ENCODE peak calls at places on chromosomes 16 and 17, in ten cellular contexts. R, B, J, A, E, M, H, C, D and Q are unnamed samples.

GRCh38 chr16:17076121-17076757 is 394.5 kb downstream of the XYLT1 start:
- DNase-seq in R (no peak), B (peak; percentile 8), J (no peak), A (no peak), E (no peak), M (no peak), H (no peak), C (no peak), D (no peak), Q (no peak)

GRCh38 chr17:83181991-83182619 is 102.7 kb downstream of the METRNL start:
- DNase-seq in R (no peak), B (no peak), J (peak; percentile 6), A (no peak), E (no peak), M (no peak), H (peak; percentile 44), C (no peak), D (no peak), Q (no peak)

GRCh38 chr16:11208916-11209665 is 46.9 kb downstream of the SOCS1 start:
- DNase-seq in R (no peak), B (no peak), J (no peak), A (no peak), E (no peak), M (no peak), H (peak; percentile 57), C (no peak), D (no peak), Q (no peak)

GRCh38 chr17:74659898-74660297 is 36.4 kb upstream of the CD300E start:
- DNase-seq in R (no peak), B (no peak), J (no peak), A (no peak), E (no peak), M (no peak), H (no peak), C (no peak), D (no peak), Q (no peak)

GRCh38 chr16:70395345-70395901 is 43.5 kb downstream of the ST3GAL2 start:
- DNase-seq in R (peak; percentile 32), B (peak; percentile 22), J (peak; percentile 58), A (no peak), E (peak; percentile 76), M (peak; percentile 42), H (peak; percentile 91), C (no peak), D (peak; percentile 87), Q (peak; percentile 15)

GRCh38 chr17:82213251-82214011 is 789 bp upstream of the CCDC57 start:
- DNase-seq in R (no peak), B (peak; percentile 89), J (peak; percentile 42), A (peak; percentile 45), E (no peak), M (peak; percentile 69), H (peak; percentile 100), C (peak; percentile 61), D (peak; percentile 66), Q (peak; percentile 80)

GRCh38 chr16:21130811-21131210 is 19.8 kb downstream of the DNAH3 start:
- DNase-seq in R (no peak), B (no peak), J (no peak), A (no peak), E (no peak), M (no peak), H (no peak), C (no peak), D (no peak), Q (no peak)

GRCh38 chr16:54326266-54326662 is 39.7 kb upstream of the IRX3 start:
- DNase-seq in R (peak; percentile 24), B (no peak), J (no peak), A (no peak), E (no peak), M (no peak), H (peak; percentile 86), C (no peak), D (no peak), Q (no peak)

GRCh38 chr16:27270389-27270788 is 1.8 kb upstream of the NSMCE1 start:
- DNase-seq in R (no peak), B (no peak), J (no peak), A (no peak), E (no peak), M (no peak), H (no peak), C (no peak), D (no peak), Q (no peak)

GRCh38 chr16:27275394-27275793 is 6.8 kb upstream of the NSMCE1 start:
- DNase-seq in R (no peak), B (no peak), J (no peak), A (no peak), E (no peak), M (no peak), H (no peak), C (no peak), D (no peak), Q (no peak)

GRCh38 chr16:27273330-27273669 is 4.7 kb upstream of the NSMCE1 start:
- DNase-seq in R (no peak), B (no peak), J (no peak), A (no peak), E (no peak), M (no peak), H (no peak), C (no peak), D (no peak), Q (no peak)

GRCh38 chr16:27272076-27272475 is 3.5 kb upstream of the NSMCE1 start:
- DNase-seq in R (no peak), B (no peak), J (no peak), A (no peak), E (no peak), M (no peak), H (no peak), C (no peak), D (no peak), Q (no peak)

DNA sequence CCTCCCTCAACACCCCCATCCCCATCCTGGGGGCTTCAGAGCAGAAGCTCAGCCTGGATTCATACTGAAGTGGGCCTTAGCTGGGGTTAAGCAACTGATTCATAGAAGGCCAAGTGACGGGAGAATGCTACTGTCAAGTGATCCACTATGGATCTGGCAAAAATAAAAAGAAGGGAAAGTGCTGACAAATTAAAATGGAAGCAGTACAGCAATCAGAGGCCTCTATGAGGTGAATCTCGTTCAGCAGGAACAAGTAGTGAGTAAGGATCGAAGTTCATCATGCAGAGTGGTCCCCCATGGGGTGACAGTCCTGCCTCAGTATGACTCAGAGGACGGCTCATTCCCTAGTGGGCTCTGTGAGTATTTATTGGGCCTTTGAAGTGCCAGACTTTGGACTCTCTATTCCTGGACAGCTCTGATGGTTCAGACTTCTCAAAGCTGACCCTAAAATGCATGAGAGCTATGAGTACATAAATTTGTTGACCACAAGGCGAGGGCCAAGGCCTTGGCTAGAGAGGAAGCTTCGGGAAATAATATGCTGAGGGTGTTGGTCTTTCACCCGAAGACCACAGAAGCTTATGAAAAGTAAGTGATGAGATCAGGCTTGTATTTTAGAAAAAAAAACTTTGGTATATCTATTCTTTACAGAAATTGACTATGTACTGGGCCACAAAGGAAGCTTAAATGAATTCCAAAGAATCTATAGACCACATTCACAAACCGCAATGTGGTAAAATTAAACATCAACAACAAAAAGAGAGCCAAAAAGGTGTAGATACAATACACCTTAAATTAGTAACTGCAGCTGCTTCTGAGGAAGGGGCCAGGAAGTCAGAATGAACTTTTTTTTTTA is 5.3 kb upstream of the NSMCE1 start:
- DNase-seq in R (no peak), B (peak; percentile 53), J (peak; percentile 33), A (no peak), E (peak; percentile 84), M (no peak), H (peak; percentile 75), C (no peak), D (no peak), Q (peak; percentile 49)
- TF ChIP-seq CTCF in R (no peak), B (no peak), J (no peak), A (no peak), E (peak; percentile 38), M (no peak), H (no peak), C (no peak), D (no peak), Q (peak; percentile 41)

DNA sequence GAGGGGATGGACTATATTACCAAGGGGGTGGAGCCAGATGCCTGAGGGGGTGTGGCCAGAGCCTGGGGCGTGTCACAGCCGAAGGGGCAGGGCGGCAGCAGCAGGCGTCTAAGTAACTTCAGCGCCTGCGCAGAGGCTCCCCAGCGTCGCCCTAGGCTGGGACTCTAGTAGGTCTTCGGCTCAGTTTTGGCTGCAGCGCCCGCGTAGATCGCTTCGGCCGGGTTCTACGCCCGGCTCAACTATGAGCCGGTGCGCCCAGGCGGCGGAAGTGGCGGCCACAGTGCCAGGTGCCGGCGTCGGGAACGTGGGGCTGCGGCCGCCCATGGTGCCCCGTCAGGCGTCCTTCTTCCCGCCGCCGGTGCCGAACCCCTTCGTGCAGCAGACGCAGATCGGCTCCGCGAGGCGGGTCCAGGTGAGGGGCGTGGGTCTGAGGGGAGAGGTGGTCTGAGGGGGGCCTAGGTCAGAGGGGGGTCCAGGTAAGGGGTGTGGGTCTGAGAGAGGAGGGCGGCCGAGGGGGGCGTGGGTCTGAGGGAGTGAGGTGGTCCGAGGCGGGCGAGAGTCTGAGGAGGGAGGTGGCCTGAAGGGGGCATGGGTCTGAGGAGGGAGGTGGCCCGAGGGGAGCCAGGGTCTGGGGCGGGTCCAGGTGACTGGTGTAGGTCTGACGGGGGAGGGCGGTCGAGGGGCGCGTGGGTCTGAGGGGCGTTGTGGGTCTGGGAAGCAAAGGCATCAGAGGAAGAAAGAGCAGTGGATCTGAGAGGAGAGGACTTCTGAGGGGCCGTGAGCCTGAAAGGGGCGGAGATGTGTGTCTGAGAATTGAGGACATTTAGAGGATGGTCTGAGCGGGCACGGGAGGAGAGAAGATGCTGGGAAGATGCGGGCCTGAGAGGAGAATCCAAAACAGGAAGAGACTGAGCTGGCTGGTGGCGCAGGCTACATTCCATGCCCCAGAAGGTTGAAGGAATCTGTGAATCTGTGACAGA is at the start of gene LPCAT2:
- DNase-seq in R (peak; percentile 83), B (peak; percentile 84), J (no peak), A (peak; percentile 90), E (no peak), M (peak; percentile 86), H (peak; percentile 92), C (peak; percentile 67), D (peak; percentile 95), Q (peak; percentile 80)
- H3K4me3 ChIP-seq in R (peak within 1 kb of the TSS; percentile 57), B (peak within 1 kb of the TSS; percentile 58), J (no peak within 1 kb of the TSS), A (peak within 1 kb of the TSS; percentile 68), E (no peak within 1 kb of the TSS), M (peak within 1 kb of the TSS; percentile 63), H (peak within 1 kb of the TSS; percentile 74), C (peak within 1 kb of the TSS; percentile 70), D (peak within 1 kb of the TSS; percentile 67), Q (peak within 1 kb of the TSS; percentile 73)

GRCh38 chr16:68065716-68066305 is 19.4 kb upstream of the NFATC3 start:
- DNase-seq in R (no peak), B (peak; percentile 82), J (no peak), A (no peak), E (no peak), M (peak; percentile 39), H (peak; percentile 89), C (no peak), D (no peak), Q (peak; percentile 75)
- H3K27ac ChIP-seq in R (peak overlapping the region; percentile 65), B (peak overlapping the region; percentile 72), J (no peak overlapping the region), A (no peak overlapping the region), E (no peak overlapping the region), M (peak overlapping the region; percentile 25), H (peak overlapping the region; percentile 78), C (peak overlapping the region; percentile 73), D (no peak overlapping the region), Q (peak overlapping the region; percentile 54)

GRCh38 chr17:49707608-49708514 is at the start of gene SLC35B1:
- DNase-seq in R (peak; percentile 99), B (peak; percentile 99), J (peak; percentile 98), A (peak; percentile 99), E (peak; percentile 99), M (peak; percentile 99), H (peak; percentile 98), C (peak; percentile 97), D (peak; percentile 99), Q (peak; percentile 99)

GRCh38 chr17:49703557-49704277 is 4.0 kb downstream of the SLC35B1 start:
- DNase-seq in R (no peak), B (peak; percentile 39), J (no peak), A (no peak), E (peak; percentile 59), M (peak; percentile 49), H (peak; percentile 78), C (no peak), D (peak; percentile 79), Q (peak; percentile 17)

GRCh38 chr17:49707246-49707607 is 537 bp downstream of the SLC35B1 start:
- DNase-seq in R (no peak), B (no peak), J (peak; percentile 53), A (no peak), E (peak; percentile 50), M (no peak), H (no peak), C (no peak), D (peak; percentile 51), Q (no peak)

GRCh38 chr17:49705254-49705653 is 2.5 kb downstream of the SLC35B1 start:
- DNase-seq in R (no peak), B (no peak), J (no peak), A (no peak), E (no peak), M (no peak), H (no peak), C (no peak), D (no peak), Q (no peak)

GRCh38 chr17:49708515-49709161 is 874 bp upstream of the SLC35B1 start:
- DNase-seq in R (no peak), B (no peak), J (peak; percentile 13), A (no peak), E (no peak), M (no peak), H (no peak), C (no peak), D (peak; percentile 11), Q (no peak)
- TF ChIP-seq CTCF in R (no peak), B (no peak), J (no peak), A (no peak), E (peak; percentile 59), M (no peak), H (peak; percentile 8), C (no peak), D (no peak), Q (peak; percentile 4)